ENCODE peak calls at places on chromosome 4, in seven cellular contexts. U is fibroblast of mammary gland, T is ecto neural progenitor cell, C is HFF-Myc, P is iris pigment epithelial cell, J is D341Med, B is T-helper 1 cell. N is an unnamed sample.

GRCh38 chr4:124757121-124757520 is 44.6 kb upstream of the ANKRD50 start:
- DNase-seq in U (peak), T (no peak), C (peak), P (peak), J (no peak), B (no peak), N (no peak)

GRCh38 chr4:118989098-118990080 is 100.7 kb downstream of the SYNPO2 start:
- DNase-seq in U (peak), T (no peak), C (no peak), P (peak), J (no peak), B (no peak), N (no peak)

GRCh38 chr4:5712517-5712916 is 1.5 kb downstream of the EVC start:
- DNase-seq in U (peak), T (no peak), C (peak), P (peak), J (no peak), B (peak), N (no peak)

GRCh38 chr4:78864405-78865024 is 74.7 kb downstream of the PAQR3 start:
- DNase-seq in U (peak), T (no peak), C (peak), P (peak), J (peak), B (peak), N (peak)

GRCh38 chr4:147371661-147372060 is 109.2 kb upstream of the EDNRA start:
- DNase-seq in U (peak), T (no peak), C (no peak), P (peak), J (no peak), B (no peak), N (no peak)

GRCh38 chr4:6228158-6229067 is 28.1 kb upstream of the JAKMIP1 start:
- DNase-seq in U (no peak), T (no peak), C (no peak), P (no peak), J (peak), B (no peak), N (no peak)

GRCh38 chr4:119093042-119093827 is 42.4 kb upstream of the MYOZ2 start:
- DNase-seq in U (no peak), T (no peak), C (no peak), P (peak), J (no peak), B (no peak), N (no peak)

GRCh38 chr4:37794046-37794445 is 32.4 kb upstream of the PGM2 start:
- DNase-seq in U (peak), T (no peak), C (no peak), P (no peak), J (no peak), B (no peak), N (no peak)

GRCh38 chr4:24121395-24122175 is 231.7 kb upstream of the PPARGC1A start:
- DNase-seq in U (peak), T (no peak), C (no peak), P (peak), J (no peak), B (no peak), N (no peak)

GRCh38 chr4:103904126-103904525 is 184.3 kb upstream of the TACR3 start:
- DNase-seq in U (peak), T (no peak), C (no peak), P (no peak), J (no peak), B (no peak), N (no peak)

GRCh38 chr4:68872442-68873217 is 56.8 kb downstream of the UGT2B10 start:
- DNase-seq in U (no peak), T (no peak), C (no peak), P (no peak), J (no peak), B (no peak), N (no peak)

GRCh38 chr4:19496752-19497151 is 755.0 kb upstream of the SLIT2 start:
- DNase-seq in U (no peak), T (no peak), C (no peak), P (peak), J (no peak), B (no peak), N (no peak)

GRCh38 chr4:4866124-4866832 is 6.8 kb downstream of the MSX1 start:
- DNase-seq in U (no peak), T (peak), C (no peak), P (no peak), J (peak), B (no peak), N (no peak)

GRCh38 chr4:973431-974397 is at the start of gene DGKQ:
- DNase-seq in U (peak), T (peak), C (no peak), P (peak), J (peak), B (peak), N (peak)

GRCh38 chr4:74230902-74231499 is 73.1 kb downstream of the MTHFD2L start:
- DNase-seq in U (peak), T (no peak), C (peak), P (peak), J (no peak), B (peak), N (no peak)

GRCh38 chr4:152957437-152958185 is 21.5 kb downstream of the FHDC1 start:
- DNase-seq in U (no peak), T (no peak), C (no peak), P (no peak), J (no peak), B (no peak), N (no peak)

GRCh38 chr4:38194202-38194601 is 234.0 kb downstream of the PTTG2 start:
- DNase-seq in U (no peak), T (no peak), C (no peak), P (no peak), J (no peak), B (no peak), N (no peak)

GRCh38 chr4:184320630-184321029 is 103.0 kb upstream of the ENPP6 start:
- DNase-seq in U (no peak), T (no peak), C (no peak), P (peak), J (no peak), B (no peak), N (no peak)

GRCh38 chr4:66829310-66829709 is 716.0 kb downstream of the CENPC start:
- DNase-seq in U (no peak), T (no peak), C (no peak), P (no peak), J (no peak), B (no peak), N (no peak)

GRCh38 chr4:40170588-40170987 is 26.2 kb upstream of the RHOH start:
- DNase-seq in U (no peak), T (no peak), C (no peak), P (no peak), J (no peak), B (no peak), N (no peak)

GRCh38 chr4:152937535-152938236 is 1.6 kb downstream of the FHDC1 start:
- DNase-seq in U (peak), T (peak), C (no peak), P (peak), J (peak), B (no peak), N (no peak)

GRCh38 chr4:126957555-126958440 is 675.0 kb upstream of the INTU start:
- DNase-seq in U (peak), T (no peak), C (no peak), P (peak), J (no peak), B (no peak), N (no peak)

GRCh38 chr4:77169496-77169895 is 12.5 kb downstream of the CCNG2 start:
- DNase-seq in U (peak), T (no peak), C (no peak), P (peak), J (peak), B (no peak), N (no peak)

GRCh38 chr4:168607215-168607614 is 110.4 kb downstream of the PALLD start:
- DNase-seq in U (no peak), T (no peak), C (no peak), P (no peak), J (no peak), B (no peak), N (no peak)

GRCh38 chr4:77582716-77583115 is 22.9 kb upstream of the CXCL13 start:
- DNase-seq in U (no peak), T (no peak), C (no peak), P (no peak), J (no peak), B (no peak), N (no peak)